ENCODE peak calls at places on chromosomes 7 and 10, in seven cellular contexts. V is GM12891, P is HepG2, N is SK-N-SH, A is K562, L is H1, F is GM12878. H is an unnamed sample.

GRCh38 chr10:30398788-30399187 is 35.2 kb upstream of the MAP3K8 start:
- DNase-seq in N (no peak), L (no peak), F (no peak), A (no peak), P (no peak), V (no peak), H (no peak)

GRCh38 chr7:38834357-38834756 is 74.6 kb downstream of the VPS41 start:
- DNase-seq in P (no peak), F (no peak), N (no peak), L (no peak), V (no peak), A (no peak), H (no peak)

GRCh38 chr7:114921636-114922150 is at the start of gene MDFIC:
- DNase-seq in V (no peak), P (no peak), L (no peak), N (peak; percentile 21), F (no peak), A (no peak), H (no peak)

GRCh38 chr7:105098863-105099515 is 85.0 kb downstream of the KMT2E start:
- DNase-seq in P (no peak), N (no peak), V (no peak), F (no peak), L (no peak), A (no peak), H (no peak)

GRCh38 chr10:21174670-21175495 is 277.8 kb upstream of the NEBL start:
- DNase-seq in L (no peak), F (no peak), V (no peak), A (peak; percentile 71), P (no peak), N (no peak), H (no peak)

GRCh38 chr7:11130012-11130411 is 156.3 kb downstream of the PHF14 start:
- DNase-seq in V (no peak), A (no peak), F (no peak), P (no peak), L (no peak), N (no peak), H (no peak)

GRCh38 chr10:21715531-21716195 is 181.6 kb downstream of the MLLT10 start:
- DNase-seq in V (no peak), L (no peak), P (no peak), A (no peak), N (no peak), F (no peak), H (no peak)

GRCh38 chr7:10973942-10974716 is 457 bp downstream of the PHF14 start:
- DNase-seq in F (no peak), P (peak; percentile 12), L (no peak), A (peak; percentile 45), V (no peak), N (peak; percentile 83), H (peak; percentile 15)

GRCh38 chr10:114611617-114612016 is 46.5 kb downstream of the ABLIM1 start:
- DNase-seq in F (no peak), V (no peak), N (no peak), L (no peak), A (no peak), P (no peak), H (no peak)

GRCh38 chr7:108351715-108352114 is 104.5 kb downstream of the NRCAM start:
- DNase-seq in A (no peak), P (peak; percentile 79), N (no peak), V (no peak), F (no peak), L (no peak), H (no peak)

GRCh38 chr10:98423691-98424120 is 8.7 kb upstream of the PYROXD2 start:
- DNase-seq in F (no peak), L (no peak), A (peak; percentile 41), V (no peak), P (peak; percentile 41), N (no peak), H (no peak)

GRCh38 chr10:122102146-122102866 is 113.3 kb downstream of the TACC2 start:
- DNase-seq in F (no peak), L (no peak), A (no peak), N (no peak), P (no peak), V (no peak), H (no peak)

GRCh38 chr7:16135628-16136027 is 285.7 kb downstream of the CRPPA start:
- DNase-seq in A (no peak), V (no peak), N (no peak), L (no peak), F (no peak), P (no peak), H (no peak)
- TF ChIP-seq POLR2AphosphoS5 in A (no peak), V (no peak), N (no peak), L (no peak), F (no peak), P (no peak), H (no peak)

DNA sequence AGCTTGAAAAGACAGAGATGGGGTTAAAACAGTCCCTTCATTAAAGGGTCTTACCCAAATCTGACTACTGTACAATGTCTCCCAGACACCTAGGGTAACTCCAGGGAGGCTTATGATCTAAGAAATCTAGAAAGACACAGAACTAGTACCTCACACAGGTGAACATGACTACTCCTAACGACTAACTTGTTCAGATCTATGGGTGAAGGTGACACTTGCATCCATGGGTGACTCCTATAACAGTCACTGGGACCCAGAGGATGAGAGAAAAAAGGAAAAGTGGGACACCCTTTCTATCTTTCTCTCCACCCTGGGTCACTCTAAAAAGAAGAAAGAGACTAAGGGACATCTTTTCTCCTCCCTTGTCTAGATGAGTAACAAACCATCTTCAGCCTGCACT is 19.2 kb downstream of the AKR1C8 start:
- DNase-seq in L (no peak), N (peak; percentile 1), A (peak; percentile 38), V (no peak), P (no peak), F (no peak), H (no peak)
- TF ChIP-seq TAF1 in L (no peak), N (no peak), A (no peak), V (no peak), P (no peak), F (no peak), H (no peak)

DNA sequence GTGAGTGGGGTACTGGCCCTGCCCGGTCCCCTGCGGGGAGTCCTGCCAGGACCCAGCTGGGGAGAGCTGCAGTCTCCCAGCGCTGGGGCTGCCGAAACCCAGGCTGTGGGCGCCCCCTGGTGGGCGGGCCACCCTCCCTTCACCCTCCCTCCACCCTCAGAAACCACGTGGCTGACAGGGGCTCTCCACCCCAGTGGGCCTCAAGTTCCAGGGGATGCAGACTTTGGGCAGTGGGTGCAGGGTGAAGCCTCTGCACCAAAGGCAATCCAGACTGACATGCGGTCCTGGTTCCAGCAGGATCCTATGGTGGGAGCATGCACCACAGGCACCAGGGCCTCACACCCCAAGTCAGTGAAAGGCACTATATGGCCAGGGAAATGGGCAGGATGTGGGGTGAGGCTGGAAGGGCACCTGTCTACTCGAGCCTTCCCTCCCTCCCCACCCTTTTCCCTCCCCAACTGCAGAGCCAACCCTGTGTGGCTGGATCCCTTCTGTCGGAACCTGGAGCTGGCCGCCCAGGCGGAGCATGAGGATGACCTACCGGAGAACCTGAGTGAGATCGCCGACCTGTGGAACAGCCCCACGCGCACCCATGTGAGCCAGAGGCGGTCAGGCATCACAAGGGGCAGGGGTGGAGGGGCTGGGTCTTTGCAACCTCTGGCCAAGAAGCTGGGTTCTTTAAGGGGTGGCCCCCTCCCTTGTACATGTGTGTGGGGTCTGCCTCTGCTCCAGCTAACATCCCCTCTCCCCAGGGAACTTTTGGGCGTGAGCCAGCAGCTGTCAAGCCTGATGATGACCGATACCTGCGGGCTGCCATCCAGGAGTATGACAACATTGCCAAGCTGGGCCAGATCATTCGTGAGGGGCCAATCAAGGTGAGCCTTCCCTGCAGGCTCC is 38.8 kb downstream of the PSAP start:
- DNase-seq in L (no peak), F (no peak), A (peak; percentile 83), V (peak; percentile 98), N (peak; percentile 90), P (peak; percentile 27), H (peak; percentile 94)
- TF ChIP-seq POLR2AphosphoS5 in L (no peak), F (no peak), A (no peak), V (no peak), N (no peak), P (no peak), H (no peak)

GRCh38 chr7:123666492-123666891 is 10.8 kb downstream of the LMOD2 start:
- DNase-seq in P (no peak), F (no peak), A (no peak), N (peak; percentile 30), V (no peak), L (no peak), H (no peak)
- TF ChIP-seq TAF1 in P (no peak), F (no peak), A (no peak), N (no peak), V (no peak), L (no peak), H (no peak)

GRCh38 chr10:75925999-75926398 is 494.6 kb downstream of the LRMDA start:
- DNase-seq in N (no peak), V (no peak), F (no peak), P (no peak), L (no peak), A (no peak), H (no peak)
- TF ChIP-seq POLR2AphosphoS5 in N (no peak), V (no peak), F (no peak), P (no peak), L (no peak), A (no peak), H (no peak)

GRCh38 chr7:130356121-130356759 is 11.6 kb downstream of the CPA5 start:
- DNase-seq in V (no peak), L (peak; percentile 49), N (peak; percentile 42), A (no peak), P (peak; percentile 57), F (no peak), H (no peak)

GRCh38 chr7:130351664-130352015 is 7.0 kb downstream of the CPA5 start:
- DNase-seq in V (no peak), N (peak; percentile 18), F (no peak), P (no peak), L (no peak), A (no peak), H (no peak)

GRCh38 chr7:130350945-130351663 is 6.5 kb downstream of the CPA5 start:
- DNase-seq in N (peak; percentile 18), P (peak; percentile 31), L (no peak), A (no peak), F (peak; percentile 46), V (no peak), H (peak; percentile 54)

GRCh38 chr7:130352335-130353074 is 7.9 kb downstream of the CPA5 start:
- DNase-seq in A (no peak), F (no peak), L (no peak), P (no peak), V (no peak), N (peak; percentile 19), H (no peak)

GRCh38 chr7:130353196-130353595 is 8.6 kb downstream of the CPA5 start:
- DNase-seq in L (no peak), N (peak; percentile 17), F (no peak), V (no peak), A (no peak), P (no peak), H (no peak)
- TF ChIP-seq TAF1 in L (no peak), N (no peak), F (no peak), V (no peak), A (no peak), P (no peak), H (no peak)